ENCODE peak calls at places on chromosomes 4 and X, in five cellular contexts. X is GM23248, T is transverse colon, N is astrocyte of the spinal cord, D is AG09309. J is an unnamed sample.
A peak's percentile ranks its signal among the peaks of the same experiment; 100 is the strongest.

GRCh38 chr4:22692736-22693135 is at the start of gene GBA3:
- DNase-seq in X (no peak), T (peak; percentile 48), N (no peak), D (no peak), J (no peak)

GRCh38 chr4:180028682-180029081 is 2214.5 kb upstream of the TENM3 start:
- DNase-seq in X (no peak), T (peak; percentile 23), N (peak; percentile 26), D (no peak), J (peak; percentile 0)

GRCh38 chrX:152923599-152923998 is 25.7 kb downstream of the ZNF185 start:
- DNase-seq in X (no peak), T (no peak), N (no peak), D (no peak), J (no peak)

GRCh38 chr4:83964996-83965541 is 429.2 kb downstream of the GPAT3 start:
- DNase-seq in X (peak; percentile 59), T (no peak), N (peak; percentile 57), D (peak; percentile 23), J (peak; percentile 13)

GRCh38 chrX:68147848-68148247 is 285.4 kb downstream of the OPHN1 start:
- DNase-seq in X (no peak), T (no peak), N (no peak), D (no peak), J (no peak)

GRCh38 chr4:177227636-177228035 is 82.0 kb upstream of the NEIL3 start:
- DNase-seq in X (no peak), T (no peak), N (no peak), D (no peak), J (no peak)

GRCh38 chr4:10529256-10529890 is 72.1 kb upstream of the ZNF518B start:
- DNase-seq in X (peak; percentile 37), T (no peak), N (peak; percentile 9), D (no peak), J (peak; percentile 1)

GRCh38 chr4:65344278-65344825 is 325.9 kb downstream of the EPHA5 start:
- DNase-seq in X (no peak), T (no peak), N (peak; percentile 24), D (no peak), J (no peak)

GRCh38 chr4:156516698-156517097 is 454.9 kb downstream of the PDGFC start:
- DNase-seq in X (no peak), T (no peak), N (no peak), D (no peak), J (no peak)

GRCh38 chr4:105460306-105460705 is 13.6 kb downstream of the PPA2 start:
- DNase-seq in X (no peak), T (no peak), N (no peak), D (no peak), J (no peak)

GRCh38 chr4:150789864-150790263 is 207.9 kb downstream of the MAB21L2 start:
- DNase-seq in X (no peak), T (no peak), N (peak; percentile 32), D (no peak), J (no peak)

GRCh38 chr4:187814737-187815465 is 180.7 kb upstream of the ZFP42 start:
- DNase-seq in X (peak; percentile 2), T (no peak), N (peak; percentile 12), D (no peak), J (peak; percentile 43)

GRCh38 chr4:125681240-125681639 is 366.5 kb downstream of the FAT4 start:
- DNase-seq in X (no peak), T (no peak), N (no peak), D (no peak), J (no peak)

GRCh38 chrX:46865281-46865680 is 28.4 kb downstream of the RP2 start:
- DNase-seq in X (peak; percentile 28), T (no peak), N (peak; percentile 56), D (no peak), J (peak; percentile 64)

GRCh38 chr4:128387600-128388351 is 100.2 kb upstream of the PGRMC2 start:
- DNase-seq in X (peak; percentile 33), T (no peak), N (peak; percentile 56), D (no peak), J (peak; percentile 22)

GRCh38 chr4:68152411-68152810 is 22.7 kb upstream of the TMPRSS11F start:
- DNase-seq in X (no peak), T (no peak), N (peak; percentile 28), D (no peak), J (no peak)

GRCh38 chr4:78517050-78517652 is 34.4 kb upstream of the ANXA3 start:
- DNase-seq in X (peak; percentile 70), T (no peak), N (peak; percentile 51), D (no peak), J (peak; percentile 51)

GRCh38 chr4:57137261-57137660 is 27.1 kb upstream of the IGFBP7 start:
- DNase-seq in X (no peak), T (no peak), N (no peak), D (no peak), J (no peak)

GRCh38 chrX:78333521-78333920 is 6.1 kb upstream of the CYSLTR1 start:
- DNase-seq in X (no peak), T (no peak), N (peak; percentile 1), D (no peak), J (no peak)

GRCh38 chrX:118181030-118181429 is 64.4 kb upstream of the KLHL13 start:
- DNase-seq in X (peak; percentile 5), T (no peak), N (peak; percentile 63), D (no peak), J (no peak)

GRCh38 chr4:59249110-59249509 is 1951.0 kb upstream of the ADGRL3 start:
- DNase-seq in X (no peak), T (no peak), N (no peak), D (no peak), J (no peak)

GRCh38 chrX:6644411-6644810 is 109.5 kb upstream of the VCX3A start:
- DNase-seq in X (no peak), T (no peak), N (no peak), D (no peak), J (no peak)

GRCh38 chrX:143634373-143634685 is 1.6 kb downstream of the SLITRK4 start:
- DNase-seq in X (no peak), T (no peak), N (no peak), D (no peak), J (no peak)

GRCh38 chrX:20026278-20026677 is 35.4 kb upstream of the BCLAF3 start:
- DNase-seq in X (peak; percentile 24), T (no peak), N (peak; percentile 41), D (no peak), J (peak; percentile 8)

GRCh38 chr4:146415829-146416228 is 105.9 kb downstream of the SLC10A7 start:
- DNase-seq in X (no peak), T (no peak), N (no peak), D (no peak), J (no peak)

GRCh38 chr4:181161669-181162068 is 1081.5 kb upstream of the TENM3 start:
- DNase-seq in X (peak; percentile 3), T (no peak), N (peak; percentile 46), D (no peak), J (no peak)

GRCh38 chrX:94676285-94676684 is 1002.3 kb downstream of the FAM133A start:
- DNase-seq in X (no peak), T (no peak), N (no peak), D (no peak), J (no peak)

GRCh38 chr4:119025916-119026661 is 109.5 kb upstream of the MYOZ2 start:
- DNase-seq in X (peak; percentile 91), T (peak; percentile 27), N (peak; percentile 69), D (peak; percentile 90), J (peak; percentile 97)
- H3K4me3 ChIP-seq in X (peak overlapping the region; percentile 69), T (no peak overlapping the region), N (no peak overlapping the region), D (no peak overlapping the region), J (no peak overlapping the region)

DNA sequence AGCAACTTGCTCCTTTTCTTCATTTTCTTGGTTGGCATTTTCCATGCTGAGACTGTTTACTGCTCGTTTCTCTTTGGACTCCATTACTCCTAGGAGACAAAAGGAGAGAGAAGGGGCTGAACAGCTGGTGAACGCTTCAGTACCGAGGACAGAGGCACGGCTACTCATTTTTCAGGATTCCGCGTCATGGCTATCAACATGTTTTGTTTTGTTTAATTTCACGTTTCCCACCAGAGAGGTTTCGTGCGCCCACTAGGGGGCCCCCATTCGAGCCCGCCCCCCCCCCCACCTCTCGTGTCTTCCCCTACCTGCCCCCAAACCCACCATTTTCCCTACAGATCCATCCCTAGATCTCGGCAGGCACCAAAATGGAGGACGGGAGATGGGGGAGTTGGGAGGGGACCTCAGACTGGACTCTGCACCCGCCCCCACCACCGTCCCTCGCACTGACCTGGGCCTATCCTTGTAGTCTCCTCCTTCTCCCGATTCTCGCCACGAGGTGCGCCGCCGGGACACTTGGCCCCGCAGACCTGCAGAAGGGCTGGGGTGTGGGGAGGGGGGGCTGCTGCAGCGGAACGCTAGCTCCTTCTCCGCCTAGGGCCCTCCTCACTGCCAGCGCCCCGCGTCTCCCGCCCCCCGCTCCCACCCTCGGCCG is 653 bp downstream of the BEX1 start:
- DNase-seq in X (peak; percentile 60), T (no peak), N (peak; percentile 14), D (no peak), J (peak; percentile 9)
- H3K4me3 ChIP-seq in X (peak overlapping the region; percentile 63), T (no peak overlapping the region), N (peak overlapping the region; percentile 22), D (peak overlapping the region; percentile 45), J (peak overlapping the region; percentile 18)

DNA sequence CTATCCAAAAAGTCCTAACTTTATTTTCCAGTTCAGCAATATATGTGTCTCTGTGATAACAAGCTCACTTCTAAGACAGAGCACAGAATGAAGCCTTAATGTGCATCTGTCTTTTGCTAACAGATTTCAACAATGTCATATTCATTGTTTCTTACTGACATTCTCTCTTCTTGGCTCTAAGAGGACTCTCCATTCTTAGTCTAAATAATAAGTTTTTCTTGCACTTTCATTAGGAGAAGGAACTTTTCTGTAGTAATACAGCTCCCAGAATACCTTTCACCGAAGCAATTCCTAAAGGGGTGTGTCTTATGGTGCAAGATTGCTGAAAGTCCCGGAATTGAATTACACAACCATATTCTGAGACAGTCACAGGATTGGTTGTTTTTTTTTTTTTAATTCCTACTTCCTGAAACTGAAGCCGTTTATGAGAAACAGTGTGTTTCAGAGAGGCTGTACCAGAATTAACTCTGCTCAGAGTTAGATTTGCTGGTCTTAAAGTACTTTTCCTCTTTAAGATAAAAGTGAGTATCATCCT is at the start of gene ALPK1:
- DNase-seq in X (peak; percentile 92), T (no peak), N (peak; percentile 86), D (peak; percentile 81), J (peak; percentile 94)
- H3K4me3 ChIP-seq in X (peak within 1 kb of the TSS; percentile 86), T (peak within 1 kb of the TSS; percentile 14), N (peak within 1 kb of the TSS; percentile 35), D (peak within 1 kb of the TSS; percentile 50), J (peak within 1 kb of the TSS; percentile 52)

DNA sequence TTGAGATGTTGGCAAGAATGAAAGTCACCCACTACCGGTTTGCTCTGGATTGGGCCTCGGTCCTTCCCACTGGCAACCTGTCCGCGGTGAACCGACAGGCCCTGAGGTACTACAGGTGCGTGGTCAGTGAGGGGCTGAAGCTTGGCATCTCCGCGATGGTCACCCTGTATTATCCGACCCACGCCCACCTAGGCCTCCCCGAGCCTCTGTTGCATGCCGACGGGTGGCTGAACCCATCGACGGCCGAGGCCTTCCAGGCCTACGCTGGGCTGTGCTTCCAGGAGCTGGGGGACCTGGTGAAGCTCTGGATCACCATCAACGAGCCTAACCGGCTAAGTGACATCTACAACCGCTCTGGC is 12.3 kb downstream of the RPL9 start:
- DNase-seq in X (no peak), T (no peak), N (no peak), D (no peak), J (no peak)
- H3K4me3 ChIP-seq in X (no peak overlapping the region), T (no peak overlapping the region), N (peak overlapping the region; percentile 30), D (no peak overlapping the region), J (peak overlapping the region; percentile 45)

GRCh38 chrX:49230500-49231232 is 2.5 kb downstream of the CACNA1F start:
- DNase-seq in X (peak; percentile 34), T (peak; percentile 86), N (no peak), D (no peak), J (no peak)
- H3K4me3 ChIP-seq in X (peak overlapping the region; percentile 40), T (peak overlapping the region; percentile 2), N (peak overlapping the region; percentile 3), D (no peak overlapping the region), J (peak overlapping the region; percentile 2)

J was measured in fibroblast of villous mesenchyme.